ENCODE peak calls at places on chromosomes 1 and 21, in six cellular contexts. K is GM04504, X is anterior cingulate cortex, C is endodermal cell, I is retina, R is GDM1. Z is an unnamed sample.

GRCh38 chr1:8689431-8690252 is 127.8 kb downstream of the RERE start:
- DNase-seq in C (no peak), K (no peak), X (no peak), R (no peak), I (no peak), Z (no peak)

GRCh38 chr1:100510441-100510840 is 27.5 kb upstream of the GPR88 start:
- DNase-seq in X (no peak), K (no peak), C (no peak), I (no peak), R (peak), Z (no peak)

GRCh38 chr1:117174851-117175250 is 35.9 kb downstream of the VTCN1 start:
- DNase-seq in C (peak), K (no peak), R (no peak), X (no peak), I (no peak), Z (no peak)

GRCh38 chr1:247304046-247304445 is 27.6 kb downstream of the ZNF496 start:
- DNase-seq in K (no peak), C (no peak), X (no peak), I (no peak), R (no peak), Z (no peak)

GRCh38 chr1:23751050-23751814 is 8.0 kb downstream of the ELOA start:
- DNase-seq in X (no peak), I (peak), R (peak), C (peak), K (peak), Z (no peak)

GRCh38 chr1:81549588-81550127 is 251.1 kb upstream of the ADGRL2 start:
- DNase-seq in K (peak), I (no peak), X (no peak), C (no peak), R (no peak), Z (no peak)

GRCh38 chr21:36606292-36606982 is 92.5 kb upstream of the SIM2 start:
- DNase-seq in K (no peak), C (no peak), I (peak), X (peak), R (no peak), Z (no peak)

GRCh38 chr1:109931189-109931672 is 20.6 kb downstream of the CSF1 start:
- DNase-seq in R (no peak), X (no peak), K (no peak), I (peak), C (peak), Z (no peak)

GRCh38 chr21:43884012-43884860 is 19.2 kb downstream of the AGPAT3 start:
- DNase-seq in I (peak), X (no peak), C (peak), R (peak), K (no peak), Z (no peak)

GRCh38 chr1:27031235-27032118 is 18.8 kb upstream of the TENT5B start:
- DNase-seq in X (peak), I (peak), R (no peak), C (peak), K (peak), Z (peak)

GRCh38 chr1:61290525-61290924 is 208.2 kb downstream of the NFIA start:
- DNase-seq in C (no peak), R (no peak), X (no peak), I (no peak), K (no peak), Z (no peak)

GRCh38 chr1:55329091-55329490 is 113.9 kb upstream of the USP24 start:
- DNase-seq in X (no peak), R (no peak), I (no peak), C (peak), K (no peak), Z (no peak)

GRCh38 chr1:6273380-6273891 is 12.5 kb upstream of the GPR153 start:
- DNase-seq in I (no peak), R (no peak), X (peak), C (peak), K (no peak), Z (peak)

GRCh38 chr1:64733576-64734288 is 11.1 kb upstream of the RAVER2 start:
- DNase-seq in X (no peak), C (no peak), I (no peak), K (no peak), R (no peak), Z (no peak)

GRCh38 chr1:164781980-164782379 is 223.0 kb downstream of the PBX1 start:
- DNase-seq in R (no peak), X (no peak), I (no peak), C (no peak), K (no peak), Z (no peak)

GRCh38 chr1:156200062-156200461 is 6.2 kb downstream of the SLC25A44 start:
- DNase-seq in X (no peak), K (no peak), R (no peak), I (no peak), C (no peak), Z (no peak)

GRCh38 chr1:64881281-64881680 is 85.1 kb downstream of the JAK1 start:
- DNase-seq in C (no peak), I (no peak), X (no peak), R (no peak), K (peak), Z (no peak)

GRCh38 chr1:65001238-65001792 is 35.0 kb upstream of the JAK1 start:
- DNase-seq in X (no peak), R (no peak), K (peak), C (peak), I (peak), Z (no peak)

GRCh38 chr1:180765156-180765555 is 133.3 kb downstream of the XPR1 start:
- DNase-seq in X (no peak), R (no peak), K (no peak), I (no peak), C (no peak), Z (no peak)

Z was measured in caudate nucleus.